ENCODE peak calls at places on chromosomes 13 and 19, in six cellular contexts. M, J, Z, F, U and S are unnamed samples. For H3K9me3, the result is how much of the 10 kb centered on the place peaks cover.

GRCh38 chr19:4077800-4078683 is 11.3 kb upstream of the ZBTB7A start:
- DNase-seq in F (no peak), J (no peak), M (peak), U (peak), Z (peak), S (peak)

GRCh38 chr13:112637017-112637801 is 49.3 kb upstream of the TUBGCP3 start:
- DNase-seq in M (no peak), F (no peak), Z (no peak), U (no peak), J (no peak), S (no peak)

GRCh38 chr13:90253806-90254205 is 1093.7 kb upstream of the MIR17HG start:
- DNase-seq in J (no peak), U (no peak), F (no peak), M (no peak), Z (no peak), S (no peak)

GRCh38 chr19:51784922-51785690 is 9.9 kb upstream of the FPR3 start:
- DNase-seq in Z (peak), J (peak), F (no peak), M (no peak), U (peak), S (peak)

GRCh38 chr13:50129923-50130685 is 114.9 kb downstream of the KCNRG start:
- DNase-seq in F (no peak), U (peak), M (no peak), J (peak), Z (peak), S (peak)

GRCh38 chr13:38735655-38736440 is 49.0 kb downstream of the FREM2 start:
- DNase-seq in U (no peak), Z (no peak), M (no peak), F (no peak), J (no peak), S (no peak)

GRCh38 chr19:43574424-43575155 is 737 bp downstream of the XRCC1 start:
- DNase-seq in J (no peak), F (no peak), U (no peak), M (no peak), Z (no peak), S (peak)

GRCh38 chr19:20247016-20247683 is 80.1 kb downstream of the ZNF486 start:
- DNase-seq in J (no peak), F (no peak), Z (peak), U (no peak), M (peak), S (peak)

GRCh38 chr13:34640179-34640929 is 301.7 kb upstream of the NBEA start:
- DNase-seq in Z (no peak), J (no peak), U (no peak), F (no peak), M (no peak), S (no peak)

GRCh38 chr13:50928609-50929274 is 19.2 kb downstream of the RNASEH2B start:
- DNase-seq in F (no peak), U (no peak), Z (no peak), M (no peak), J (no peak), S (no peak)

GRCh38 chr13:77565635-77566034 is 30.1 kb downstream of the SCEL start:
- DNase-seq in F (no peak), U (no peak), Z (peak), J (no peak), M (no peak), S (peak)

GRCh38 chr19:14848822-14849221 is at the start of gene OR7A10:
- DNase-seq in M (no peak), F (no peak), Z (no peak), U (no peak), J (no peak), S (no peak)

GRCh38 chr19:14840206-14840605 is 5.2 kb upstream of the OR7A5 start:
- DNase-seq in M (no peak), F (no peak), U (no peak), J (no peak), Z (peak), S (no peak)

GRCh38 chr19:14837391-14837790 is 2.4 kb upstream of the OR7A5 start:
- DNase-seq in J (no peak), Z (no peak), F (no peak), M (no peak), U (no peak), S (no peak)

GRCh38 chr19:14843587-14843986 is 5.1 kb downstream of the OR7A10 start:
- DNase-seq in J (no peak), Z (no peak), F (no peak), M (no peak), U (no peak), S (no peak)

DNA sequence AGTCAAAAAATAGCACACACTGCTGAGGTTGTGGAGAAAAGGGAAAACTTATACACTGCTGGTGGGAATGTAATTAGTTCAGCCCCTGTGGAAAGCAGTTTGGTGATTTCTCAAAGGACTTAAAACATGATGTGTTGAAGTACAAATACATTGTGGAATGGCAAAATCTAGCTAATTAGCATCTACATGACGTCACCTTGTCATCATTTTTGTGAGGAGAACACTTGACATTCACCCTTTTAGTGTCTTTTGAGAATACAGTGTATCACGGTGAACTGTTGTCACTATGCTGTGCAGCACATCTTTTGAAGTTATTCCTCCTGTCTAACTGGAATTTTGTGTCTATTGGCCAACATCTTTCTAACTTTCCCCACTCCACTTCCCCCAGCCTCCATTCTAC is 5.6 kb downstream of the OR7A10 start:
- DNase-seq in Z (no peak), F (no peak), M (no peak), J (no peak), U (no peak), S (no peak)
- H3K9me3 ChIP-seq in Z (under half), F (under half), M (under half), J (under half), U (under half), S (under half)

DNA sequence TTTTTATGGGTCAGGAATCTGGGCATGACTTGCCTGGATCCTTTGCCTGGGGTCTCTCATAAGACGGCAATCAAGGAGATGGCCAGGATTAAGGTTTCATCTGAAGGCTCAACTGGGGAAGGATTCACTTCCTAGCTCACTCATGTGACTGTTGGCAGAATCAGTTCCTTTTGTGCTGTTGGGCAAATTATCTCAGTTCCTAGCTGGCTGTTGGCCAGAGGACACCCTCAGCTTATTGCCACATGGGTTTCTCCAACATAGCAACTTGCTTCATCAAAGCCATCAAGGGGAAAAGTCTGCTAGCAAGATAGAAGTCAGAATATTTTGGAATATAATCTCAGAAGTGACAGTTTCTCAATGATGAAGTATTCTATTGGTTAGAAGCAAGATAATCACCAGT is 12.2 kb upstream of the EVI5L start:
- DNase-seq in U (no peak), Z (no peak), F (no peak), M (no peak), J (no peak), S (no peak)
- H3K9me3 ChIP-seq in U (under half), Z (under half), F (under half), M (under half), J (under half), S (under half)

GRCh38 chr19:58046856-58047255 is 12.2 kb upstream of the ZNF135 start:
- DNase-seq in U (no peak), Z (no peak), M (no peak), J (no peak), F (no peak), S (no peak)
- H3K9me3 ChIP-seq in U (under half), Z (under half), M (half or more), J (under half), F (under half), S (under half)

DNA sequence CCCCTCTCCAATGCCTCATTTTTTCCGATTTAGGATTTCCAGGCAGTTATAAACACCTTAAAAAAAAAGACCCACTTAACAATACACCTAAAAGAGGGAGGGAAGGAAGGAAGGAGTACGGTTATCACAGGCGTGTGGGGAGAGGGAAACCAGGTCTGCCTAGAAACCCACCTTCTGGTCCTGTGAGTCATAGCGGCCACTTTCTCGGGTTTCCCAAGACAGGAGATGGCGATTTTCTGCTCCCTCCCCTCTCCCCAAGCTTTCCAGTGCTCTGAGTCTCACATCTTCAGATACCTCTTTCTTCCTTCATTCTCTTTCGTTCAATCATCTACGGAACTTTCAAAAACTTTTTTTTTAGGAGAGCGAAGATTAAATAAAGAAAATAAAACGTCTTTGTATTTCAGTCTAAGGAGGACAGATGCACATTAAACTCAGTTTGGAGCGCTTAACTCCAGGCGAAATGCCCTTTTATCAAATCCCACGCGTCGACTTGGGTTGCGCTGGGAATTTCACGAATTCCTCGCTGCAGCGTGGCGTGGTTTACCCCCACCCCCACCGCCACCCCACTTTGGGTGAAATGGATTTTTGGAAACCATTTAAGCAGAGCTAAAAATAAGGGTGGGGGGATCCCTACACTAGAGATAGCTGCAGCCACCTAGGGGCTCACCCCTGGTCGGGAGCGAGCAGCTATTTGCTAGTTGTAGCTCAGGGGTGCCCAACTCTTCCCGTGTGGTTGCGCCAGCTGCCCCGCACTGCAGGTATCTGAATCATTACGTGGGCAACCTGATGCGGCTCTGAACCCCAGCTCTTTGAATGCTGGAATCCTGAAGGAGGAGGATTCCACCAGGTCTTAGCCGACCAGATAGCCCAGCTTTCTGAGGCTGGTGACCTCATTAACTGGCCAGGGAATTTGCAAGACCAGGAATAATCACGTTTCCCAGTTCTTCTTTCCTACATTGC is 6.4 kb upstream of the TSHZ3 start:
- DNase-seq in F (no peak), M (no peak), J (no peak), U (no peak), Z (no peak), S (no peak)
- H3K9me3 ChIP-seq in F (under half), M (under half), J (under half), U (under half), Z (under half), S (under half)